ENCODE peak calls at places on chromosomes 2 and 18, in four cellular contexts. J is AG04450, O is IMR-90, Y is keratinocyte. L is an unnamed sample.

GRCh38 chr2:158509928-158510797 is 53.4 kb downstream of the PKP4 start:
- DNase-seq in J (no peak), O (peak; percentile 64), Y (no peak), L (peak; percentile 56)

GRCh38 chr2:149858916-149859634 is 271.5 kb upstream of the MMADHC start:
- DNase-seq in O (peak; percentile 75), Y (no peak), J (no peak), L (peak; percentile 22)

GRCh38 chr18:69845588-69846506 is 101.8 kb downstream of the CD226 start:
- DNase-seq in O (peak; percentile 62), J (peak; percentile 53), Y (no peak), L (no peak)

GRCh38 chr2:126890136-126890961 is 8.3 kb upstream of the TEX51 start:
- DNase-seq in Y (no peak), O (no peak), J (no peak), L (no peak)

GRCh38 chr2:4675295-4675694 is 971.9 kb downstream of the DCDC2C start:
- DNase-seq in Y (no peak), O (no peak), J (no peak), L (no peak)

GRCh38 chr2:237408280-237408679 is 5.7 kb downstream of the COL6A3 start:
- DNase-seq in Y (no peak), J (no peak), O (peak; percentile 66), L (no peak)

GRCh38 chr2:217698691-217699090 is 304.1 kb downstream of the TNS1 start:
- DNase-seq in J (no peak), Y (no peak), O (no peak), L (no peak)

GRCh38 chr2:204024503-204024902 is 87.9 kb downstream of the ICOS start:
- DNase-seq in J (no peak), O (peak; percentile 20), Y (peak; percentile 2), L (no peak)

GRCh38 chr2:54429811-54430600 is 26.1 kb upstream of the SPTBN1 start:
- DNase-seq in O (no peak), J (no peak), Y (no peak), L (no peak)

GRCh38 chr18:23314672-23315071 is 138.4 kb upstream of the RIOK3 start:
- DNase-seq in Y (no peak), O (no peak), J (no peak), L (no peak)

GRCh38 chr2:187509667-187510417 is 44.4 kb downstream of the TFPI start:
- DNase-seq in O (no peak), J (no peak), Y (no peak), L (no peak)

GRCh38 chr2:7771781-7772180 is 854.6 kb downstream of the RNF144A start:
- DNase-seq in O (no peak), J (no peak), Y (no peak), L (no peak)

GRCh38 chr2:167769020-167769419 is 478.4 kb downstream of the STK39 start:
- DNase-seq in O (no peak), Y (no peak), J (no peak), L (no peak)

GRCh38 chr2:173050684-173051083 is 25.0 kb upstream of the MAP3K20 start:
- DNase-seq in O (no peak), Y (no peak), J (no peak), L (no peak)

GRCh38 chr2:240131296-240131695 is 4.8 kb downstream of the COPS9 start:
- DNase-seq in O (no peak), Y (no peak), J (no peak), L (no peak)

GRCh38 chr2:200962821-200963128 is 685 bp downstream of the ORC2 start:
- DNase-seq in O (no peak), J (no peak), Y (no peak), L (no peak)

GRCh38 chr2:182066439-182067061 is 80.9 kb downstream of the PPP1R1C start:
- DNase-seq in J (peak; percentile 86), O (peak; percentile 99), Y (peak; percentile 33), L (peak; percentile 81)

GRCh38 chr2:182628901-182629300 is 87.2 kb upstream of the DNAJC10 start:
- DNase-seq in Y (no peak), O (no peak), J (no peak), L (no peak)

GRCh38 chr18:11177382-11177781 is 28.0 kb upstream of the PIEZO2 start:
- DNase-seq in O (no peak), J (no peak), Y (no peak), L (no peak)

GRCh38 chr2:13821255-13821880 is 811.1 kb upstream of the LRATD1 start:
- DNase-seq in O (peak; percentile 74), Y (no peak), J (peak; percentile 24), L (peak; percentile 4)

GRCh38 chr18:3450358-3451107 is 561 bp downstream of the TGIF1 start:
- DNase-seq in O (peak; percentile 73), Y (no peak), J (no peak), L (no peak)

GRCh38 chr2:47063159-47063930 is 91.8 kb downstream of the STPG4 start:
- DNase-seq in O (no peak), J (no peak), Y (no peak), L (no peak)

GRCh38 chr2:158191076-158191566 is 89.4 kb downstream of the UPP2 start:
- DNase-seq in Y (no peak), O (no peak), J (no peak), L (no peak)

GRCh38 chr2:3563521-3563976 is 5.4 kb upstream of the RNASEH1 start:
- DNase-seq in Y (no peak), J (no peak), O (no peak), L (no peak)

GRCh38 chr2:99691931-99692330 is 202.1 kb upstream of the REV1 start:
- DNase-seq in O (no peak), J (no peak), Y (no peak), L (no peak)

GRCh38 chr2:135667045-135667444 is 74.6 kb upstream of the UBXN4 start:
- DNase-seq in Y (no peak), J (no peak), O (peak; percentile 34), L (no peak)

GRCh38 chr2:198945496-198945895 is 512.2 kb downstream of the SATB2 start:
- DNase-seq in O (no peak), Y (no peak), J (no peak), L (no peak)

GRCh38 chr2:172377408-172377807 is 50.0 kb upstream of the ITGA6 start:
- DNase-seq in O (no peak), Y (no peak), J (no peak), L (no peak)

GRCh38 chr2:53843595-53843994 is 16.2 kb downstream of the GPR75 start:
- DNase-seq in Y (no peak), O (no peak), J (no peak), L (no peak)

GRCh38 chr2:112794131-112794733 is 9.9 kb upstream of the IL1A start:
- DNase-seq in J (peak; percentile 69), Y (peak; percentile 98), O (peak; percentile 96), L (peak; percentile 90)

GRCh38 chr2:46098606-46099005 is 198.6 kb upstream of the EPAS1 start:
- DNase-seq in J (peak; percentile 68), O (peak; percentile 92), Y (peak; percentile 79), L (peak; percentile 67)

GRCh38 chr2:174446531-174446930 is 40.3 kb downstream of the GPR155 start:
- DNase-seq in O (peak; percentile 21), J (no peak), Y (no peak), L (no peak)

GRCh38 chr18:35296079-35296478 is 6.0 kb upstream of the ZSCAN30 start:
- DNase-seq in Y (no peak), J (no peak), O (no peak), L (no peak)

GRCh38 chr2:66813976-66814375 is 379.1 kb downstream of the MEIS1 start:
- DNase-seq in Y (no peak), O (peak; percentile 64), J (no peak), L (no peak)

GRCh38 chr2:125310671-125311364 is 1285.7 kb downstream of the CNTNAP5 start:
- DNase-seq in J (no peak), O (no peak), Y (no peak), L (no peak)

GRCh38 chr2:24894750-24895149 is 25.3 kb downstream of the ADCY3 start:
- DNase-seq in Y (no peak), J (no peak), O (no peak), L (no peak)

GRCh38 chr18:29439398-29439797 is 1262.5 kb upstream of the CDH2 start:
- DNase-seq in O (no peak), Y (no peak), J (no peak), L (no peak)

GRCh38 chr18:29434650-29435049 is 1257.7 kb upstream of the CDH2 start:
- DNase-seq in Y (no peak), O (no peak), J (no peak), L (no peak)

GRCh38 chr18:29436459-29436858 is 1259.5 kb upstream of the CDH2 start:
- DNase-seq in J (no peak), Y (no peak), O (no peak), L (no peak)
- TF ChIP-seq CTCF in J (no peak), Y (no peak), O (no peak), L (no peak)

DNA sequence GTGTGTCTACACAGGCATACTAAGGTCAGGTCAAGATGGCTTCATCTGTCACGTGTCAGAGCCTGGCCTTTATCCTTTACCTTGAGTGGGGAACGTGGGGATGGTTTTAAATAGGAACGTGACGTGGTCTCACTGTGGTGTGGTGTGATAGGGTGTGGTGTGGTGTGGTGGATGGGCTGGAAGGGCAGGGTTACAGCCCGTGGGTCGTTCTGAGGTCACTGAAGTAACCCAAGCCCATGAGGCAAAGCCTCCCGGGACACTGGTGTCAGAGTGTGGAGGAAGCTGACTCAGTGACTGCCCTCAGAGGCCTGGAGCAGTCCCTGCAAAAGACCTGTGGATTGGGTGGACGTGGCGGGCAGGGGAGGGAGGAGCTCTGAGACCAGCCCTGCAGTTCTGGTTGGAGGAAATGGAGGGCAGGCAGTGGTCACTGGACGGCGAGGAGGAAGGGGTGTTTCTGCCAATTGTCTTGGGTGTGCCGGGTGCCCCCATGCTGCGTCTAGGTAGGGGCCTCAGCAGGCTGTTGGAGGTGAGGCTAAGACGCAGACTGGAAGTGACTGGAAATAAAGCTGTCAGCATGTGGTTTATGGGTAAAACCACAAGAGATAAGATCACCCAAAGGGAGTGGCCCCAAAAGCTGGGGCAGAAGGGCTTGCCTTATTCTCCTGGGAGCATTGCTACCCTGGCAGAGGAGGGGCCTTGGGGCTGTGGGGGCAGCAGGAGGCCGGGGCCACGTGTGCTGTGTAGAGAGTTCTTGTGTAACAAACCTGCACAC is 84.8 kb downstream of the SH3RF3 start:
- DNase-seq in J (no peak), Y (peak; percentile 9), O (peak; percentile 67), L (no peak)
- H3K4me3 ChIP-seq in J (no peak overlapping the region), Y (no peak overlapping the region), O (no peak overlapping the region), L (no peak overlapping the region)

GRCh38 chr2:176173679-176174381 is 14.6 kb upstream of the HOXD1 start:
- DNase-seq in O (no peak), J (no peak), Y (no peak), L (no peak)

GRCh38 chr2:176172007-176172747 is 15.1 kb downstream of the HOXD3 start:
- DNase-seq in Y (no peak), J (no peak), O (no peak), L (no peak)

GRCh38 chr2:176174382-176174834 is 14.1 kb upstream of the HOXD1 start:
- DNase-seq in O (no peak), Y (no peak), J (no peak), L (no peak)

GRCh38 chr2:176171331-176172006 is 14.4 kb downstream of the HOXD3 start:
- DNase-seq in Y (no peak), J (no peak), O (no peak), L (no peak)

GRCh38 chr2:176172748-176173586 is 15.5 kb upstream of the HOXD1 start:
- DNase-seq in Y (no peak), O (no peak), J (no peak), L (no peak)
- H3K27me3 ChIP-seq in Y (peaks cover 79% of the 10 kb centered on the region), O (peaks cover 75% of the 10 kb centered on the region), J (peaks cover 78% of the 10 kb centered on the region), L (peaks cover 50% of the 10 kb centered on the region)

DNA sequence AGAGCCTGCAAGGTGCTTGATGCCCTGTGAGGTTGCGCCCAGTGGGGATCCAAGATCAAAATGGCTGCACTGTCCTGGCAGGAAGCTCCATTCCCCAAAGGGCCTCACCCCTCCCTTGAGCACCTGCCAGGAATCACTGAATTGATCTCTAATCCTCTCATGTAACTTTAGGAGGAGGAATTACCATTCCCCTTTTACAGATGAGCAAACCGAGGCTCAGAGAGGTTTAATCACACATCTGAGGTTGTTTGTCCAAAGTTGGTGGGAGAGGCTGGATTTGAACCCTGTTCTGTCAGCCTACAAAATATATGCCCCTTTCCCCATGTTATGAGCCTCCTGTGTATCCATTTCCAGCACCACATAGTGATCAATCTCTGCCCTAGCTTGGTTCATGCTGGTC is 10.5 kb downstream of the ASIC4 start:
- DNase-seq in J (no peak), O (no peak), Y (no peak), L (no peak)
- TF ChIP-seq CTCF in J (no peak), O (no peak), Y (no peak), L (no peak)

L was measured in BJ.